ENCODE peak calls at places on chromosomes 2 and 18, in six cellular contexts. R, Z, H, D, W and V are unnamed samples.

GRCh38 chr2:31996571-31997150 is 14.1 kb downstream of the MEMO1 start:
- DNase-seq in R (no peak), D (no peak), H (no peak), W (no peak), Z (no peak), V (no peak)

GRCh38 chr2:105489168-105489878 is 90.5 kb upstream of the FHL2 start:
- DNase-seq in R (no peak), H (no peak), D (no peak), W (no peak), Z (peak; percentile 20), V (no peak)

GRCh38 chr2:150165988-150166965 is 321.2 kb downstream of the RND3 start:
- DNase-seq in Z (peak; percentile 29), D (no peak), R (peak; percentile 74), W (no peak), H (no peak), V (no peak)

GRCh38 chr2:17337507-17337906 is 180.7 kb downstream of the RAD51AP2 start:
- DNase-seq in Z (no peak), W (no peak), H (no peak), R (no peak), D (no peak), V (no peak)

GRCh38 chr2:238425979-238426567 is 654 bp upstream of the ASB1 start:
- DNase-seq in D (peak; percentile 28), H (peak; percentile 20), W (no peak), R (no peak), Z (peak; percentile 20), V (no peak)

GRCh38 chr18:80177128-80177527 is 68.1 kb downstream of the ADNP2 start:
- DNase-seq in W (no peak), H (no peak), Z (no peak), D (no peak), R (no peak), V (no peak)

GRCh38 chr2:37623971-37624897 is 47.2 kb downstream of the CDC42EP3 start:
- DNase-seq in H (no peak), W (no peak), R (no peak), D (no peak), Z (no peak), V (no peak)

GRCh38 chr18:11570770-11571169 is 38.6 kb upstream of the SLC35G4 start:
- DNase-seq in D (no peak), R (no peak), W (no peak), Z (no peak), H (no peak), V (no peak)

GRCh38 chr2:101736861-101737291 is 39.4 kb downstream of the MAP4K4 start:
- DNase-seq in W (peak; percentile 30), Z (no peak), R (no peak), H (no peak), D (no peak), V (no peak)

GRCh38 chr2:191474459-191474858 is 203.5 kb upstream of the NABP1 start:
- DNase-seq in D (no peak), R (no peak), W (no peak), Z (no peak), H (no peak), V (no peak)

GRCh38 chr2:177262137-177262536 is 2.4 kb downstream of the NFE2L2 start:
- DNase-seq in H (no peak), D (no peak), W (no peak), R (no peak), Z (no peak), V (no peak)

GRCh38 chr2:165141601-165142000 is 62.2 kb downstream of the SCN3A start:
- DNase-seq in H (no peak), D (no peak), Z (no peak), W (no peak), R (no peak), V (no peak)

GRCh38 chr2:236748801-236749200 is 179.2 kb downstream of the ACKR3 start:
- DNase-seq in W (no peak), Z (peak; percentile 17), R (no peak), H (no peak), D (no peak), V (peak; percentile 65)

GRCh38 chr2:65630643-65631042 is 198.2 kb upstream of the SPRED2 start:
- DNase-seq in Z (no peak), D (no peak), H (no peak), R (no peak), W (no peak), V (no peak)

GRCh38 chr2:159030674-159031380 is 62.4 kb downstream of the TANC1 start:
- DNase-seq in W (peak; percentile 69), H (no peak), Z (peak; percentile 33), D (peak; percentile 23), R (peak; percentile 68), V (peak; percentile 19)

GRCh38 chr2:132430895-132431294 is 14.3 kb downstream of the GPR39 start:
- DNase-seq in Z (peak; percentile 14), R (no peak), D (no peak), W (no peak), H (no peak), V (no peak)

GRCh38 chr2:88053301-88053700 is 2.3 kb downstream of the KRCC1 start:
- DNase-seq in D (no peak), R (no peak), Z (no peak), W (peak; percentile 16), H (no peak), V (no peak)

GRCh38 chr2:46508312-46508711 is 28.9 kb downstream of the TMEM247 start:
- DNase-seq in H (no peak), D (no peak), R (no peak), W (no peak), Z (no peak), V (no peak)

GRCh38 chr2:126041648-126042047 is 614.3 kb upstream of the GYPC start:
- DNase-seq in R (no peak), Z (no peak), D (no peak), W (no peak), H (no peak), V (no peak)

GRCh38 chr2:14533106-14533757 is 99.3 kb upstream of the LRATD1 start:
- DNase-seq in R (no peak), Z (no peak), D (no peak), W (no peak), H (no peak), V (no peak)

GRCh38 chr2:55604027-55604565 is 13.3 kb downstream of the PPP4R3B start:
- DNase-seq in R (no peak), Z (no peak), H (no peak), D (no peak), W (no peak), V (no peak)

GRCh38 chr2:168530980-168531379 is 74.9 kb downstream of the CERS6 start:
- DNase-seq in R (no peak), Z (no peak), H (no peak), W (no peak), D (no peak), V (no peak)

GRCh38 chr2:20882466-20883170 is 59.7 kb upstream of the LDAH start:
- DNase-seq in W (no peak), D (no peak), Z (no peak), R (no peak), H (no peak), V (no peak)

GRCh38 chr2:10019174-10019971 is 24.0 kb upstream of the KLF11 start:
- DNase-seq in D (no peak), R (no peak), Z (no peak), W (no peak), H (no peak), V (no peak)
- TF ChIP-seq POLR2A in D (no peak), R (no peak), Z (no peak), W (no peak), H (no peak), V (no peak)

DNA sequence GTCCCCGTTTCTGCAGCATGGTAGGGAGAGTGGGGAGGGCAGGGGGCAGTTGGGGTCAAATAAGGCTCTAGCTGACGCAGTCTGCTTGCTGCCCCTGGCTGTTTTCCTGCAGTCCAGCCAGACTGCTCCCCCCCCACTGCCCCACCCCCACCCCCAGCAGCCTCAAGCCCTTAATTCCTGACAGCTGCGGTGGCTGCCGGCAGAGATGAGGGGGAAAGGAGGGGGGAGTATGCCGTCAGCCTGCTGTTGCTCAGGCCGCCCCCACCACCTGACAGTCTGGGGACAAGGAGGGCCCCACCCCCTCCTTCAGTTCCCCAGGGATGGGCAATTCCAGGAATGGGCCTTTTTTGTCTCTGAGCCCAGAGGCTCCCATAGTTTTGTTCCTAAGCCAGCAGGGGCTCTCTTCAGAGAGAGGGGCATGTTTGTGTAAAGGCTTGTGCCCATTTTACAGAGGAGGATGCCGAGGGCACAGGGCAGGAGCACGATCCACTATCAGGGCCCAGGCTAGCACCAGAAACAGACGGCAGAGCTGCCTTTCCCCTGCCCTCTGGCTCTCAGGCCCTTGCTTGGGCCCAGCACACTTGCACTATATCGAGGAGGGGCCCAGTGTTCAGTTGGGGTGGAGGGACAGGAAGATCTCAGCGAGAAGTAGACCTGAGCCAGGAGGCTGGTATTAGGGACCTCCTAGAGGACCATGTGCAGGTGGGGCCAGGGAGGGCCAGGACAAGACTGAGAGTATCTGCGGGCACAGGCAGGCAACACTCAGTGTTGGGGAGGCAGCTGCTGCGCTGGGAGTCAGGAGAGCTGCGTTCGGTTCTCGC is 1.5 kb upstream of the WNT10A start:
- DNase-seq in H (peak; percentile 23), R (no peak), W (no peak), D (no peak), Z (no peak), V (no peak)
- H3K27ac ChIP-seq in H (peak overlapping the region; percentile 82), R (no peak overlapping the region), W (no peak overlapping the region), D (no peak overlapping the region), Z (no peak overlapping the region), V (no peak overlapping the region)

DNA sequence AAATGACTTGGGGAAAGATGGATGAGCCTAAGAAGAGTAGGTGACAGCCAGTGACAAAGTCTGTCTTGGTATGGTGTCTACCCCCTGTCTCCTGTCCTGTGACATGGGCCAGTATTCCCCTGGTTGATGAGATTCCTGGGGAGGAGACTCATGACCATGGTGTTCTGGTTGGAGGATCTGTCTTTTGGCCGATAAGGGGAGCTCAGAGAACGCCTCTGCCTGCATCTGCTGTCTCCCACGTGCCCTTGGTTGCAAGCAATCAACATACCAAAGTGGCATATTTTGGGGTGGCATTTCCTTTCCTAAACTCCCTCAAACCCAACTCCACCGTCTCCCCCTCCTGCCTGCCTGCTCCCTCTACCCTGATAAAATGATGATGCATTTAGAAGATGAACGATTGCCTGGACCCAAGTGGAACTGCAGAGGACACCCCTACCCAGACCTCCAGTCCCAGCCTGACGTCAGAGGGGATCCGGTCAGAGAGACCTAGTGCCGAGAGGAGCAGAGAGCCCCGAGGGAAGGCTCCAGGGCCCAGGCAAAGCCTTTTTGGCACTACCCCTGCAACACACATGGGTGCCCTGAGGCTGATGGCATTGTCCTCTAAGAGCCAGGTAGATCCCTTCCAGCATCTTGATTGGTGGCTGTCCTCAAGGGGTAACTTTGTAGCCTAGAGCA is 124.2 kb upstream of the MSH6 start:
- DNase-seq in H (no peak), R (no peak), Z (no peak), W (no peak), D (no peak), V (no peak)
- TF ChIP-seq POLR2A in H (no peak), R (no peak), Z (no peak), W (no peak), D (no peak), V (no peak)

DNA sequence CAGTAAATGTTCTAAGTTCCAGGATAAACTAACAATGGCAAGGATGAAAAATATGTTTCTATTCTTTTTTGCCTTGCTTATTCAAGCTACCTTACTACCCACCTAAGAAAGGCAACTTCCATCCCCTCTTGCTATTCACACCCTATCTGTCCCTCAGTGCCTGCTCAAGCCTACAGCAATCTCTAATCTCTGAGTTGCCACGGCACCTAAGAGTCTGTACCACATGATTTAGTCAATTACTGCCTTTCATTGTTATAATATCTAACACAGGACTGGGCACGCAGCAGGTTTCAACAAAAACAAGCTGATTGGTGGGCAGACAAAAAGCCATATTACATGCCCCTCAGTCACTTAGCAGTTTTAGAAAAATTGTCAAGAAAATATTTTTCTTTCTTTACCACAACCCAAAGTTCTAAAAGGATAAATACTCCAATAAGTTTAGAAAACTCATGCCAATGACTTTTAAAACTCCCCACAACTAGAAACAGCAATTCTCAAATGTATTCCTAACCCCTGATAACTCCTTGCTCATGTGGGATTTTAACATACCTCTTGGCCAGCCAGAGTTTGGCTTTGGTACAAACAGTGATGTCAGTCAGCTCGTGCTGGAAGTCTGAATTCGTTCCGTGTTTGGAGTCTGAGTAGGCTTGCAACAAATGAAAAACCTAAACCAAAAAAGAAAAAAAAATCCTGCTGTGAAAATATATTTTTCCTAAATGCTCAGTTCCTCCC is 117.3 kb upstream of the ZFP36L2 start:
- DNase-seq in R (peak; percentile 94), W (peak; percentile 88), H (peak; percentile 37), D (no peak), Z (peak; percentile 85), V (peak; percentile 84)
- H3K27ac ChIP-seq in R (peak overlapping the region; percentile 85), W (peak overlapping the region; percentile 70), H (peak overlapping the region; percentile 50), D (no peak overlapping the region), Z (peak overlapping the region; percentile 16), V (peak overlapping the region; percentile 81)